ENCODE peak calls at places on chromosomes 3 and 15, in four cellular contexts. E is RWPE2, N is aorta, K is AG09309. H is an unnamed sample.

GRCh38 chr3:81445712-81446111 is 315.7 kb downstream of the GBE1 start:
- DNase-seq in E (no peak), N (no peak), K (no peak), H (no peak)

GRCh38 chr15:60551147-60551780 is 72.3 kb upstream of the ICE2 start:
- DNase-seq in E (no peak), N (no peak), K (no peak), H (no peak)

GRCh38 chr3:42663581-42664442 is 10.3 kb downstream of the ZBTB47 start:
- DNase-seq in E (no peak), N (no peak), K (no peak), H (no peak)

GRCh38 chr3:56790016-56790950 is 11.5 kb downstream of the ARHGEF3 start:
- DNase-seq in E (no peak), N (no peak), K (no peak), H (no peak)

GRCh38 chr15:63010386-63010785 is 32.2 kb upstream of the TPM1 start:
- DNase-seq in E (no peak), N (no peak), K (no peak), H (no peak)

GRCh38 chr15:59199775-59200465 is 6.7 kb upstream of the LDHAL6B start:
- DNase-seq in E (peak), N (no peak), K (no peak), H (peak)

GRCh38 chr3:33146791-33147445 is 33.1 kb downstream of the CRTAP start:
- DNase-seq in E (no peak), N (no peak), K (peak), H (peak)

GRCh38 chr3:119310052-119310451 is 15.9 kb downstream of the ARHGAP31 start:
- DNase-seq in E (no peak), N (no peak), K (peak), H (peak)

GRCh38 chr3:83523470-83524073 is 1435.2 kb upstream of the CADM2 start:
- DNase-seq in E (no peak), N (no peak), K (no peak), H (peak)

GRCh38 chr3:69097407-69098086 is 12.8 kb downstream of the ARL6IP5 start:
- DNase-seq in E (no peak), N (no peak), K (no peak), H (no peak)

GRCh38 chr15:93865610-93866009 is 365.8 kb upstream of the MCTP2 start:
- DNase-seq in E (no peak), N (no peak), K (no peak), H (no peak)

GRCh38 chr3:16516695-16517481 is 3.4 kb upstream of the RFTN1 start:
- DNase-seq in E (no peak), N (no peak), K (no peak), H (peak)

GRCh38 chr3:52636673-52637072 is 49.0 kb downstream of the PBRM1 start:
- DNase-seq in E (no peak), N (no peak), K (no peak), H (peak)

GRCh38 chr3:123540285-123540684 is 44.6 kb downstream of the HACD2 start:
- DNase-seq in E (no peak), N (no peak), K (no peak), H (no peak)

GRCh38 chr3:195893121-195893449 is 15.3 kb downstream of the TNK2 start:
- DNase-seq in E (no peak), N (peak), K (no peak), H (no peak)

GRCh38 chr3:76039431-76039830 is 254.1 kb upstream of the ZNF717 start:
- DNase-seq in E (no peak), N (no peak), K (no peak), H (no peak)

GRCh38 chr3:123948449-123948848 is 12.6 kb downstream of the CCDC14 start:
- DNase-seq in E (no peak), N (no peak), K (no peak), H (no peak)

GRCh38 chr15:31444844-31445243 is 118.2 kb downstream of the KLF13 start:
- DNase-seq in E (no peak), N (no peak), K (no peak), H (no peak)

GRCh38 chr3:157398598-157398997 is 38.1 kb upstream of the PTX3 start:
- DNase-seq in E (no peak), N (no peak), K (no peak), H (no peak)

GRCh38 chr3:195237981-195238625 is 32.9 kb downstream of the XXYLT1 start:
- DNase-seq in E (no peak), N (no peak), K (no peak), H (no peak)

GRCh38 chr3:194738254-194739093 is 52.8 kb downstream of the FAM43A start:
- DNase-seq in E (no peak), N (peak), K (peak), H (peak)

GRCh38 chr3:171192176-171192854 is 165.8 kb upstream of the SLC2A2 start:
- DNase-seq in E (peak), N (no peak), K (peak), H (peak)

GRCh38 chr3:127690823-127691452 is 18.2 kb downstream of the ABTB1 start:
- DNase-seq in E (peak), N (peak), K (no peak), H (peak)

GRCh38 chr15:71011503-71012155 is 103.6 kb upstream of the THSD4 start:
- DNase-seq in E (no peak), N (no peak), K (peak), H (peak)

GRCh38 chr15:70466895-70467529 is 296.3 kb downstream of the UACA start:
- DNase-seq in E (no peak), N (peak), K (peak), H (peak)

GRCh38 chr15:55221090-55222011 is 24.6 kb upstream of the RSL24D1 start:
- DNase-seq in E (no peak), N (no peak), K (peak), H (peak)

GRCh38 chr3:20236603-20237002 is 50.6 kb upstream of the SGO1 start:
- DNase-seq in E (no peak), N (no peak), K (no peak), H (no peak)
- H3K4me3 ChIP-seq in E (no peak), N (no peak), K (no peak), H (no peak)

GRCh38 chr3:11438636-11439035 is 166.4 kb downstream of the ATG7 start:
- DNase-seq in E (no peak), N (no peak), K (no peak), H (no peak)
- H3K4me3 ChIP-seq in E (no peak), N (no peak), K (no peak), H (no peak)

DNA sequence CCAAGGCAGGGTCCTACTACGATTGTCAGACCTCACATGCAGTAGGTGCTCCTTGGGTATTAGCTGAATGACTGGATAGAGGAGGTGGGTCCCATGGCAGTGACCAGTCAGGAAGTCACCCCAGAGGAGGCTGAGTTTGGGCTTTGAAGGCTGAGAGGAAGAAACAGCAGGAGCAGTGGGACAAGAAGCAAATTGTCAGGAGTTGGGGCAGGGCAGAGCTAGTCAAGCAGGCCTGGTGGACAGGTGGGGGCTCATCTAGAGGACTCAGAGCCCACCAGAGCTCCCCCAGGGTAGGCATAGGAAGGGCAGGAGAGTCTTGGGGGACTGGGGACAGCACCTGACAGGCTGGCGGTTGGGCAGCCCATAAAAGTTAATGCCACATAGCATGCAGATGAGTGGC is 3.1 kb downstream of the NBEAL2 start:
- DNase-seq in E (no peak), N (no peak), K (no peak), H (no peak)
- H3K4me3 ChIP-seq in E (no peak), N (no peak), K (no peak), H (no peak)

GRCh38 chr3:39810647-39811161 is 1.3 kb downstream of the MYRIP start:
- DNase-seq in E (no peak), N (no peak), K (no peak), H (no peak)
- H3K4me3 ChIP-seq in E (no peak), N (no peak), K (no peak), H (no peak)

GRCh38 chr3:72890166-72890925 is 2.5 kb downstream of the GXYLT2 start:
- DNase-seq in E (no peak), N (no peak), K (no peak), H (no peak)

GRCh38 chr3:72887723-72888545 is at the start of gene GXYLT2:
- DNase-seq in E (peak), N (peak), K (no peak), H (peak)

GRCh38 chr3:72891053-72891855 is 3.4 kb downstream of the GXYLT2 start:
- DNase-seq in E (no peak), N (no peak), K (peak), H (peak)

GRCh38 chr3:72888546-72889309 is 882 bp downstream of the GXYLT2 start:
- DNase-seq in E (no peak), N (no peak), K (no peak), H (no peak)

DNA sequence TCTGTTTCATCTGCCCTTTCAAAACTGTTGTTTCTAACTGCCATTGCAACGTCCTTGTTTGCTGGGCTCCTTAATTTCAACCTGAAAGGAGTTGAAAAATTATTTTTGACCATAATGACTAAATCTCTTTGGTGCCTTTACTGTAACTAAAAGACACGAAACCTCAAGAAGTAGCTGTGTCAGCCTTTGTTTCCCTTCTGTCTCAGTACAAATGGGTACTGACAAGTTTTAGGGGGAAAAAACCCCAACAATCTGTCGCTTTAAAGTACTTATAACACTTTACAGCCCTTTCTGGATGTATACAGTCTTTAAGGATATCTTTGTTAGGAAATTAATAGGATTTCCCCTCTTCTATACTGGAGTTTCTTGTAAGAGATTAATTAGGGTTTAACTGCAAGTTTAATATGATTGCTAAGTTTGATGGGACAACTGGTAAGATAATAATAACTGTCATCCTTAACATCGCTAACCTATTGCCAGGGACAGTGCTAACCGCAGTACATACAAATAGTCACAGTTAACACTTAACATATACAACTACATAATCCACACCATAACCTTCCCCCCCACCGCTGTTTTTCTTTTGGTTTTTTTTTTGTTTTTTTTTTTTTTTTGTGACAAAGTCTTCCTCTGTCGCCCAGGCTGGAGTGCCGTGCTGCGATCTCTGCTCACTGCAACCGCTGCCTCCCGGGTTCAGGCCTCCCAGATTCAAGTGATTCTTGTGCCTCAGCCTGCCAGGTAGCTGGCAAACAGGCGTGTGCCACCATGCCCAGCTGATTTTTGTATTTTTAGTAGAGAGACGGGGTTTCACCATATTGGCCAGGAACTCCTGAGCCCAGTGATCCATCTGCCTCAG is 1.7 kb downstream of the GXYLT2 start:
- DNase-seq in E (no peak), N (no peak), K (no peak), H (no peak)
- H3K4me3 ChIP-seq in E (peak), N (peak), K (no peak), H (peak)